ENCODE peak calls at places on chromosome 21, in seven cellular contexts. U is A549, O is HCT116, S is H1, Z is SK-N-SH, Q is endothelial cell of umbilical vein, H is GM12878. Y is an unnamed sample.

GRCh38 chr21:37912616-37913015 is 3.6 kb downstream of the KCNJ6 start:
- DNase-seq in O (no peak), H (no peak), U (no peak), Q (no peak), S (no peak), Z (no peak), Y (no peak)

GRCh38 chr21:37862536-37862935 is 53.7 kb downstream of the KCNJ6 start:
- DNase-seq in S (no peak), O (no peak), U (peak), Z (peak), H (no peak), Q (peak), Y (peak)

GRCh38 chr21:44365251-44365966 is 12.0 kb downstream of the TRPM2 start:
- DNase-seq in Q (no peak), H (no peak), O (no peak), Z (peak), S (no peak), U (no peak), Y (no peak)

GRCh38 chr21:42526379-42526727 is 12.7 kb downstream of the SLC37A1 start:
- DNase-seq in S (no peak), H (no peak), Z (no peak), O (no peak), Q (no peak), U (no peak), Y (no peak)

GRCh38 chr21:25509862-25510261 is 97.4 kb downstream of the MRPL39 start:
- DNase-seq in O (no peak), Q (no peak), H (no peak), S (no peak), U (no peak), Z (no peak), Y (no peak)

GRCh38 chr21:41768371-41769042 is 1.7 kb upstream of the RIPK4 start:
- DNase-seq in U (no peak), O (peak), H (no peak), Z (peak), Q (peak), S (no peak), Y (peak)

GRCh38 chr21:42218836-42219605 is at the start of gene ABCG1:
- DNase-seq in Q (peak), Z (peak), U (peak), O (no peak), S (no peak), H (no peak), Y (no peak)

GRCh38 chr21:42002421-42002958 is 7.7 kb downstream of the ZBTB21 start:
- DNase-seq in O (no peak), Q (no peak), S (no peak), Z (no peak), U (no peak), H (peak), Y (no peak)

GRCh38 chr21:37561941-37562919 is 195.7 kb downstream of the DYRK1A start:
- DNase-seq in Q (no peak), O (no peak), H (no peak), Z (no peak), S (no peak), U (no peak), Y (no peak)

GRCh38 chr21:42309753-42310213 is 5.4 kb downstream of the TFF3 start:
- DNase-seq in S (no peak), Q (peak), U (peak), H (no peak), O (peak), Z (peak), Y (peak)

GRCh38 chr21:37253991-37254390 is 13.1 kb downstream of the VPS26C start:
- DNase-seq in Q (no peak), U (no peak), O (no peak), Z (no peak), H (no peak), S (no peak), Y (no peak)

GRCh38 chr21:25639922-25640670 is 1.0 kb downstream of the JAM2 start:
- DNase-seq in H (no peak), U (no peak), S (no peak), O (no peak), Z (peak), Q (peak), Y (no peak)

GRCh38 chr21:42222821-42223390 is 4.0 kb downstream of the ABCG1 start:
- DNase-seq in H (no peak), O (no peak), U (no peak), S (no peak), Z (no peak), Q (no peak), Y (no peak)

GRCh38 chr21:25931791-25932190 is 197.0 kb downstream of the GABPA start:
- DNase-seq in Z (no peak), O (no peak), U (no peak), H (no peak), S (no peak), Q (no peak), Y (no peak)

GRCh38 chr21:44253832-44254700 is 7.6 kb downstream of the DNMT3L start:
- DNase-seq in U (no peak), Z (no peak), S (no peak), H (no peak), Q (peak), O (no peak), Y (no peak)

GRCh38 chr21:26918318-26919065 is 48.4 kb downstream of the ADAMTS5 start:
- DNase-seq in H (no peak), Q (no peak), U (no peak), Z (no peak), S (no peak), O (no peak), Y (no peak)

DNA sequence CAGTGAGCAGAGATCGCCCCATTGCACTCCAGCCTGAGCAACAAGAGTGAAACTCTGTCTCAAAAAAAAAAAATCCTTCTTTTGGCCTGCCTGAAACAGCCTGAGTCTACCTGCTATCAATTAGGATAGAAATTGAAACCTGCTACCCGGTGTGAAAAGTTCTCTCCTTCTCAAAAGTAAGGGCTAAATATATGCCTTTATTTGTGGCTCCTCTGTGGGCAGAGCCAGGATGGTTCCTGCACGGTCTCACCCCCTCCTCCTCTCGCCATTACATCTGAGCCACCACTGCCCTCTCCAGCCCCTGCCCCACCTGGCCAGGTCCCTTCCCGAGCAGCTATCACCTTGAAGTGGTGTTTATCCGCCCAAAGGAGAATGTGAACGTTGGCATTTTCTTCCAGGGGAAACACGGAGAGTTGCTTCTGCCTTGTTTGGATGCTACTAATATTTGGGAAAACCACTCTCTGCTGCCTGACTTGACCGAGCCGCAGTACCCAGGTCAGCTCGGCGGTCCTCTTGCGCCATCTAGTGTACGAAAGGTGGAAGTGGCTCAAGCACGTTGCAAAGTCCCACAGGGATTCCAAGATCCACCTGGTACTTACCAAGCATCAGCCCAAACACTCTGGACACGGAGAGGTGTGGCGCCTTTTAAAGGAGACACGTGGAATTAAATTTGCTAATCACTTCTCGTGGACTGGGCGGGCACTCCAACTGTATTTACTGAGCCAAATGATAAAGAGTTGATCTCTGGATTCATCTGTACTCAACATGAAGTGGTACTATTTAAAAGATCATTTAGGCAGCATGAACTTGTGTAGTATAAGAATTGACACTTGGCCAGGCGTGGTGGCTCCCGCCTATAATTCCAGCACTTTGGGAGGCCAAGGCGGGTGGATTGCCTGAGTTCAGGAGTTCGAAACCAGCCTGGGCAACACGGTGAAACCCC is 31.9 kb downstream of the SETD4 start:
- DNase-seq in H (peak), Q (peak), S (peak), Z (peak), U (peak), O (peak), Y (peak)
- H3K4me3 ChIP-seq in H (no peak), Q (no peak), S (no peak), Z (no peak), U (no peak), O (no peak), Y (no peak)

GRCh38 chr21:34498623-34499022 is 13.4 kb downstream of the KCNE1 start:
- DNase-seq in H (no peak), S (no peak), Q (no peak), U (no peak), Z (no peak), O (no peak), Y (no peak)
- TF ChIP-seq MAX in H (no peak), S (no peak), Q (no peak), U (no peak), Z (no peak), O (no peak), Y (no peak)

DNA sequence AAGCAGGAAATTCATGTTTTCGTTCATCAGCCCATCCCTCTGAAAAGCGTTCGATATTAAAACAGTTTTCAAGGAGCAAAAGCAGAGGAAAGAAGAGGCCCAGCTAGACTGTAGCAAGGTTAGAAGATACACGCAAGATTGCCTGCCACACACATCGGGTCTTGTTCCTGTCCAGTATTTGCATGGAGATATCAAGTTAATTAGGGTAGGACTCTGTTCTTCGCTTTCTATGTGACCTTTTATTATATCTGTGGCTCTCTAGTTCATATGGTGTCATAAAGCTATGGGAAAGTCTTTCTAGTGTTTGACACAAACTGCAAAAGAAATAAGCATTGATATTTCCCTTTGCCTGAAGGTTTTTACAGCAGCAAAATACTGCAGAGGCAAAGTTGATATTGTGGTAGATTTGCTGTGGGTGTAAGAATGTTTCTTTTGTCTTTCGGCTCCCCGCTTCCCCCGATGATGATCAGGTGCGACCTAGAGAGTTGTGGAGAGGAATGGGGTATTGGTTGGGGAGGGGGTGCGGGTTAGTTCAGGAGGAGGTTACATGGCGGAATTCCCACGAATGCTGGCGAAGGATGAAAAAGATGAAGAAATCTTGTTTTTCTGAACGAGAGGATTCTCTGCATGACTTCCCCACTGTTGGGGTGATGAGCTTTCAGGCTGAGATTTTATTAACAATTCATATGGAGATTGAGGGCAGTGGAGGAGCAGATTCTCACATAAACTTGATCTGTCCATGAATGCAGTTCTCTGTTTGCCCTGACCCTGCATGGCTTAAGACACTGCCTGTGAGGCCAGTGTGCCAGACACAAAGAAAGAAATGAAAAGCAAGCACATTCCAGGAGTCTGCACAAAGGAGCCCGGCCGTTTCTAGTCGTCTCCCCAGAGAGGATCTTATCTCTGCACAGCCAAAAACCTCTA is 550.1 kb downstream of the USP25 start:
- DNase-seq in H (no peak), Z (no peak), U (no peak), S (peak), Q (peak), O (no peak), Y (no peak)
- H3K4me3 ChIP-seq in H (no peak), Z (no peak), U (no peak), S (peak), Q (peak), O (no peak), Y (no peak)

GRCh38 chr21:28299946-28300345 is 692.7 kb downstream of the LTN1 start:
- DNase-seq in U (no peak), O (no peak), Q (no peak), H (no peak), Z (no peak), S (no peak), Y (no peak)
- TF ChIP-seq MAX in U (no peak), O (no peak), Q (no peak), H (no peak), Z (no peak), S (no peak), Y (no peak)

GRCh38 chr21:14273736-14274538 is 58.0 kb downstream of the RBM11 start:
- DNase-seq in H (no peak), S (no peak), U (no peak), Q (no peak), O (no peak), Z (no peak), Y (no peak)
- H3K4me3 ChIP-seq in H (no peak), S (peak), U (no peak), Q (no peak), O (no peak), Z (no peak), Y (no peak)

GRCh38 chr21:45950740-45951515 is 30.6 kb upstream of the COL6A1 start:
- DNase-seq in Z (peak), S (no peak), Q (peak), O (peak), H (no peak), U (no peak), Y (no peak)
- TF ChIP-seq MAX in Z (no peak), S (no peak), Q (no peak), O (no peak), H (no peak), U (no peak), Y (no peak)

DNA sequence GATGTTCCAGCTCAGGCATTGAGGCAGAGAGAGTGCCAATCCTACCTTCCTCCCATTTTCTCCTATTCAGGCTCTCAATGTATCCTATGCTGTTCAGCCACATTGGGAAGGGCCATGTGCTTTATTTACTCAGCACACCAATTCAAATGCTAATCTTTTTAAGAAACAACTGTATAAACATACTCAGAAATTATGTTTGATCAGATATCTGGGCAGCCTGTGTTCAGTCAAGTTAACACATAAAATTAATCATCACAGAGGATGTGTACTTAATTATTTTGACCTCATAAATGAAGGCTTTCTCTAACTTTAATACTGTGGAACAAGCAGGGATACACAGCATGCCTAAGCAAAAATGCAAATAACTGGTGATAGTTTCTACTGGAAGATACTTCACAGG is 149.8 kb downstream of the NCAM2 start:
- DNase-seq in H (no peak), Q (no peak), S (no peak), Z (peak), U (no peak), O (no peak), Y (no peak)
- H3K4me3 ChIP-seq in H (no peak), Q (no peak), S (no peak), Z (no peak), U (no peak), O (no peak), Y (no peak)

GRCh38 chr21:16302851-16303282 is 573.1 kb downstream of the USP25 start:
- DNase-seq in Q (peak), H (no peak), O (no peak), U (no peak), Z (no peak), S (no peak), Y (no peak)
- TF ChIP-seq MAX in Q (no peak), H (no peak), O (no peak), U (no peak), Z (no peak), S (no peak), Y (no peak)

GRCh38 chr21:39951183-39952101 is 84.2 kb downstream of the PCP4 start:
- DNase-seq in O (no peak), Z (no peak), U (no peak), S (no peak), H (no peak), Q (no peak), Y (no peak)
- H3K4me3 ChIP-seq in O (no peak), Z (no peak), U (no peak), S (peak), H (no peak), Q (no peak), Y (no peak)

GRCh38 chr21:35207322-35207721 is 158.2 kb upstream of the RUNX1 start:
- DNase-seq in S (no peak), U (no peak), Z (no peak), H (no peak), O (no peak), Q (no peak), Y (no peak)
- TF ChIP-seq MAX in S (no peak), U (no peak), Z (no peak), H (no peak), O (no peak), Q (no peak), Y (no peak)

Y was measured in NB4.